ENCODE peak calls at places on chromosome 3, in eight cellular contexts. B, D, A, H, C, Q, Y and Z are unnamed samples.

GRCh38 chr3:141331370-141332318 is 36.7 kb upstream of the ZBTB38 start:
- DNase-seq in B (no peak), D (no peak), A (no peak), H (no peak), C (peak), Q (no peak), Y (no peak), Z (peak)

GRCh38 chr3:9862391-9863235 is 17.4 kb downstream of the CIDEC start:
- DNase-seq in B (no peak), D (no peak), A (no peak), H (peak), C (peak), Q (no peak), Y (no peak), Z (peak)

GRCh38 chr3:16200411-16200810 is 25.9 kb downstream of the GALNT15 start:
- DNase-seq in B (no peak), D (no peak), A (no peak), H (no peak), C (no peak), Q (no peak), Y (no peak), Z (no peak)

GRCh38 chr3:8442993-8443670 is 58.5 kb upstream of the LMCD1 start:
- DNase-seq in B (no peak), D (no peak), A (no peak), H (no peak), C (no peak), Q (no peak), Y (no peak), Z (no peak)

GRCh38 chr3:134388748-134389485 is 14.7 kb upstream of the AMOTL2 start:
- DNase-seq in B (no peak), D (no peak), A (no peak), H (no peak), C (no peak), Q (no peak), Y (no peak), Z (no peak)

GRCh38 chr3:152160350-152161011 is 108.2 kb upstream of the MBNL1 start:
- DNase-seq in B (no peak), D (no peak), A (no peak), H (no peak), C (no peak), Q (no peak), Y (no peak), Z (no peak)

GRCh38 chr3:117657278-117657677 is 947.7 kb downstream of the TUSC7 start:
- DNase-seq in B (no peak), D (no peak), A (no peak), H (no peak), C (no peak), Q (no peak), Y (no peak), Z (no peak)

GRCh38 chr3:37272743-37273142 is 98.4 kb upstream of the LRRFIP2 start:
- DNase-seq in B (no peak), D (no peak), A (no peak), H (no peak), C (no peak), Q (no peak), Y (no peak), Z (no peak)

GRCh38 chr3:116939091-116939490 is 229.5 kb downstream of the TUSC7 start:
- DNase-seq in B (no peak), D (no peak), A (no peak), H (no peak), C (no peak), Q (no peak), Y (no peak), Z (no peak)

GRCh38 chr3:59559721-59560514 is 510.1 kb upstream of the CFAP20DC start:
- DNase-seq in B (no peak), D (no peak), A (no peak), H (no peak), C (no peak), Q (no peak), Y (no peak), Z (no peak)

GRCh38 chr3:153404157-153404556 is 242.1 kb downstream of the RAP2B start:
- DNase-seq in B (no peak), D (no peak), A (no peak), H (no peak), C (no peak), Q (no peak), Y (no peak), Z (no peak)

GRCh38 chr3:78825118-78825857 is 942.5 kb downstream of the ROBO1 start:
- DNase-seq in B (no peak), D (no peak), A (no peak), H (no peak), C (no peak), Q (no peak), Y (no peak), Z (no peak)

GRCh38 chr3:133280591-133280990 is 119.3 kb upstream of the BFSP2 start:
- DNase-seq in B (no peak), D (no peak), A (no peak), H (no peak), C (no peak), Q (no peak), Y (no peak), Z (no peak)

GRCh38 chr3:40996827-40997710 is 202.2 kb upstream of the CTNNB1 start:
- DNase-seq in B (no peak), D (no peak), A (no peak), H (no peak), C (no peak), Q (no peak), Y (no peak), Z (no peak)

GRCh38 chr3:194135806-194136518 is at the start of gene HES1:
- DNase-seq in B (peak), D (peak), A (peak), H (peak), C (peak), Q (no peak), Y (peak), Z (peak)

GRCh38 chr3:193029800-193030199 is 112.1 kb upstream of the MB21D2 start:
- DNase-seq in B (no peak), D (no peak), A (no peak), H (no peak), C (no peak), Q (no peak), Y (no peak), Z (no peak)

GRCh38 chr3:187678869-187679268 is 8.7 kb upstream of the SST start:
- DNase-seq in B (peak), D (peak), A (peak), H (no peak), C (no peak), Q (no peak), Y (peak), Z (peak)

GRCh38 chr3:24498391-24498790 is 3.7 kb upstream of the THRB start:
- DNase-seq in B (no peak), D (no peak), A (no peak), H (no peak), C (no peak), Q (no peak), Y (no peak), Z (no peak)

GRCh38 chr3:53939081-53939582 is 47.5 kb upstream of the SELENOK start:
- DNase-seq in B (no peak), D (no peak), A (no peak), H (no peak), C (no peak), Q (no peak), Y (no peak), Z (no peak)

GRCh38 chr3:127678611-127679533 is 6.1 kb downstream of the ABTB1 start:
- DNase-seq in B (no peak), D (no peak), A (no peak), H (peak), C (peak), Q (peak), Y (no peak), Z (peak)

GRCh38 chr3:44136421-44136820 is 105.3 kb upstream of the TOPAZ1 start:
- DNase-seq in B (no peak), D (no peak), A (no peak), H (no peak), C (no peak), Q (no peak), Y (peak), Z (no peak)

GRCh38 chr3:188323067-188323842 is 169.3 kb downstream of the LPP start:
- DNase-seq in B (no peak), D (no peak), A (no peak), H (no peak), C (no peak), Q (no peak), Y (no peak), Z (no peak)

GRCh38 chr3:139106013-139106932 is 61.6 kb upstream of the PRR23C start:
- DNase-seq in B (no peak), D (no peak), A (no peak), H (no peak), C (no peak), Q (no peak), Y (no peak), Z (no peak)

GRCh38 chr3:182117583-182117982 is 405.9 kb downstream of the SOX2 start:
- DNase-seq in B (peak), D (no peak), A (no peak), H (no peak), C (no peak), Q (no peak), Y (no peak), Z (no peak)